ENCODE peak calls at places on chromosomes 1 and 21, in five cellular contexts. F is activated T-cell treated with anti-CD3 and anti-CD28 coated beads, Interleukin-2, amount 50 U/mL, for 48 hours; P is Peyer's patch; I is stimulated activated effector memory CD8-positive, alpha-beta T cell treated with anti-CD3 and anti-CD28 coated beads, Interleukin-12 subunit alpha, Interleukin-12 subunit beta, amount 100 ng/mL, for 72 hours; T is mammary epithelial cell. X is an unnamed sample.

GRCh38 chr1:114956570-114956969 is 73.1 kb upstream of the TSHB start:
- DNase-seq in F (no peak), P (no peak), I (no peak), T (peak), X (peak)

GRCh38 chr1:59136541-59137335 is 160.2 kb upstream of the FGGY start:
- DNase-seq in F (no peak), P (no peak), I (no peak), T (peak), X (peak)

GRCh38 chr1:115412733-115413132 is 74.7 kb upstream of the NGF start:
- DNase-seq in F (no peak), P (no peak), I (no peak), T (no peak), X (no peak)

GRCh38 chr1:86913399-86913895 is 479 bp downstream of the SELENOF start:
- DNase-seq in F (peak), P (peak), I (peak), T (peak), X (peak)

GRCh38 chr1:238961790-238962189 is 424.6 kb upstream of the CHRM3 start:
- DNase-seq in F (no peak), P (no peak), I (no peak), T (peak), X (no peak)

GRCh38 chr1:222632749-222633148 is 14.9 kb downstream of the MIA3 start:
- DNase-seq in F (no peak), P (no peak), I (no peak), T (no peak), X (no peak)

GRCh38 chr1:117886101-117886795 is 43.2 kb downstream of the GDAP2 start:
- DNase-seq in F (no peak), P (no peak), I (no peak), T (peak), X (no peak)

GRCh38 chr1:82836246-82836645 is 1035.5 kb downstream of the ADGRL2 start:
- DNase-seq in F (no peak), P (no peak), I (no peak), T (no peak), X (no peak)

GRCh38 chr21:33634254-33634653 is 7.3 kb downstream of the CRYZL1 start:
- DNase-seq in F (no peak), P (no peak), I (no peak), T (no peak), X (no peak)

GRCh38 chr1:32718527-32718926 is 16.0 kb upstream of the SYNC start:
- DNase-seq in F (no peak), P (no peak), I (no peak), T (no peak), X (no peak)

GRCh38 chr1:180636138-180636537 is 4.3 kb downstream of the XPR1 start:
- DNase-seq in F (no peak), P (no peak), I (no peak), T (peak), X (peak)

GRCh38 chr1:219125342-219125741 is 48.3 kb upstream of the LYPLAL1 start:
- DNase-seq in F (no peak), P (no peak), I (no peak), T (no peak), X (no peak)

GRCh38 chr1:221164029-221164428 is 284.8 kb downstream of the HLX start:
- DNase-seq in F (no peak), P (no peak), I (no peak), T (no peak), X (no peak)

X was measured in trophoblast cell.